ENCODE peak calls at places on chromosomes 2 and 18, in ten cellular contexts. One of them, this sample, is unnamed.

GRCh38 chr2:103788875-103789715 is 1027.3 kb downstream of the TMEM182 start:
- DNase-seq in naive thymus-derived CD8-positive, alpha-beta T cell: no peak
- DNase-seq in GM10248: no peak
- DNase-seq in anterior cingulate cortex: peak
- DNase-seq in HuH-7.5: no peak
- DNase-seq in sciatic nerve: peak
- DNase-seq in tibial artery: no peak
- DNase-seq in right lobe of liver: peak
- DNase-seq in activated CD8-positive, alpha-beta memory T cell treated with anti-CD3 and anti-CD28 coated beads for 48 hours: no peak
- DNase-seq in neural crest cell: no peak
- DNase-seq in this sample: no peak

GRCh38 chr2:97701186-97701585 is 12.2 kb upstream of the ZAP70 start:
- DNase-seq in neural crest cell: no peak
- DNase-seq in anterior cingulate cortex: no peak
- DNase-seq in right lobe of liver: no peak
- DNase-seq in sciatic nerve: no peak
- DNase-seq in HuH-7.5: no peak
- DNase-seq in GM10248: no peak
- DNase-seq in naive thymus-derived CD8-positive, alpha-beta T cell: no peak
- DNase-seq in activated CD8-positive, alpha-beta memory T cell treated with anti-CD3 and anti-CD28 coated beads for 48 hours: no peak
- DNase-seq in tibial artery: no peak
- DNase-seq in this sample: no peak

GRCh38 chr2:216450784-216451183 is 38.5 kb downstream of the SMARCAL1 start:
- DNase-seq in HuH-7.5: no peak
- DNase-seq in anterior cingulate cortex: no peak
- DNase-seq in tibial artery: no peak
- DNase-seq in neural crest cell: no peak
- DNase-seq in activated CD8-positive, alpha-beta memory T cell treated with anti-CD3 and anti-CD28 coated beads for 48 hours: no peak
- DNase-seq in right lobe of liver: no peak
- DNase-seq in sciatic nerve: no peak
- DNase-seq in GM10248: no peak
- DNase-seq in naive thymus-derived CD8-positive, alpha-beta T cell: no peak
- DNase-seq in this sample: no peak

GRCh38 chr18:8508320-8508719 is 100.9 kb upstream of the RAB12 start:
- DNase-seq in sciatic nerve: no peak
- DNase-seq in neural crest cell: no peak
- DNase-seq in GM10248: no peak
- DNase-seq in HuH-7.5: no peak
- DNase-seq in right lobe of liver: no peak
- DNase-seq in naive thymus-derived CD8-positive, alpha-beta T cell: no peak
- DNase-seq in activated CD8-positive, alpha-beta memory T cell treated with anti-CD3 and anti-CD28 coated beads for 48 hours: no peak
- DNase-seq in anterior cingulate cortex: no peak
- DNase-seq in tibial artery: no peak
- DNase-seq in this sample: no peak

GRCh38 chr18:55307505-55307904 is 280.5 kb downstream of the TCF4 start:
- DNase-seq in right lobe of liver: no peak
- DNase-seq in sciatic nerve: no peak
- DNase-seq in HuH-7.5: no peak
- DNase-seq in naive thymus-derived CD8-positive, alpha-beta T cell: no peak
- DNase-seq in anterior cingulate cortex: no peak
- DNase-seq in neural crest cell: no peak
- DNase-seq in activated CD8-positive, alpha-beta memory T cell treated with anti-CD3 and anti-CD28 coated beads for 48 hours: no peak
- DNase-seq in tibial artery: no peak
- DNase-seq in GM10248: no peak
- DNase-seq in this sample: no peak

GRCh38 chr2:220687231-220687843 is 884.8 kb downstream of the EPHA4 start:
- DNase-seq in anterior cingulate cortex: peak
- DNase-seq in tibial artery: peak
- DNase-seq in activated CD8-positive, alpha-beta memory T cell treated with anti-CD3 and anti-CD28 coated beads for 48 hours: peak
- DNase-seq in sciatic nerve: peak
- DNase-seq in naive thymus-derived CD8-positive, alpha-beta T cell: no peak
- DNase-seq in HuH-7.5: peak
- DNase-seq in neural crest cell: peak
- DNase-seq in GM10248: peak
- DNase-seq in right lobe of liver: peak
- DNase-seq in this sample: peak

GRCh38 chr2:238591732-238592131 is 165.0 kb downstream of the ASB1 start:
- DNase-seq in anterior cingulate cortex: no peak
- DNase-seq in activated CD8-positive, alpha-beta memory T cell treated with anti-CD3 and anti-CD28 coated beads for 48 hours: no peak
- DNase-seq in right lobe of liver: no peak
- DNase-seq in HuH-7.5: no peak
- DNase-seq in GM10248: no peak
- DNase-seq in tibial artery: no peak
- DNase-seq in neural crest cell: no peak
- DNase-seq in sciatic nerve: no peak
- DNase-seq in naive thymus-derived CD8-positive, alpha-beta T cell: no peak
- DNase-seq in this sample: no peak

GRCh38 chr2:58812766-58813344 is 571.7 kb upstream of the FANCL start:
- DNase-seq in HuH-7.5: no peak
- DNase-seq in right lobe of liver: no peak
- DNase-seq in sciatic nerve: no peak
- DNase-seq in activated CD8-positive, alpha-beta memory T cell treated with anti-CD3 and anti-CD28 coated beads for 48 hours: no peak
- DNase-seq in naive thymus-derived CD8-positive, alpha-beta T cell: no peak
- DNase-seq in anterior cingulate cortex: no peak
- DNase-seq in GM10248: no peak
- DNase-seq in tibial artery: no peak
- DNase-seq in neural crest cell: no peak
- DNase-seq in this sample: no peak

GRCh38 chr2:133418671-133419070 is 149.6 kb downstream of the NCKAP5 start:
- DNase-seq in GM10248: no peak
- DNase-seq in HuH-7.5: no peak
- DNase-seq in sciatic nerve: no peak
- DNase-seq in anterior cingulate cortex: no peak
- DNase-seq in activated CD8-positive, alpha-beta memory T cell treated with anti-CD3 and anti-CD28 coated beads for 48 hours: no peak
- DNase-seq in neural crest cell: no peak
- DNase-seq in naive thymus-derived CD8-positive, alpha-beta T cell: no peak
- DNase-seq in right lobe of liver: no peak
- DNase-seq in tibial artery: no peak
- DNase-seq in this sample: no peak

GRCh38 chr18:36314098-36314497 is 16.6 kb downstream of the FHOD3 start:
- DNase-seq in GM10248: no peak
- DNase-seq in activated CD8-positive, alpha-beta memory T cell treated with anti-CD3 and anti-CD28 coated beads for 48 hours: no peak
- DNase-seq in right lobe of liver: no peak
- DNase-seq in neural crest cell: no peak
- DNase-seq in naive thymus-derived CD8-positive, alpha-beta T cell: no peak
- DNase-seq in sciatic nerve: no peak
- DNase-seq in tibial artery: peak
- DNase-seq in anterior cingulate cortex: no peak
- DNase-seq in HuH-7.5: no peak
- DNase-seq in this sample: no peak

GRCh38 chr2:171811229-171811628 is 82.8 kb downstream of the SLC25A12 start:
- DNase-seq in right lobe of liver: no peak
- DNase-seq in tibial artery: no peak
- DNase-seq in GM10248: no peak
- DNase-seq in activated CD8-positive, alpha-beta memory T cell treated with anti-CD3 and anti-CD28 coated beads for 48 hours: no peak
- DNase-seq in naive thymus-derived CD8-positive, alpha-beta T cell: no peak
- DNase-seq in sciatic nerve: no peak
- DNase-seq in HuH-7.5: no peak
- DNase-seq in neural crest cell: no peak
- DNase-seq in anterior cingulate cortex: no peak
- DNase-seq in this sample: no peak

GRCh38 chr2:99337931-99338580 is 867 bp downstream of the EIF5B start:
- DNase-seq in anterior cingulate cortex: no peak
- DNase-seq in HuH-7.5: peak
- DNase-seq in GM10248: no peak
- DNase-seq in neural crest cell: no peak
- DNase-seq in tibial artery: no peak
- DNase-seq in sciatic nerve: no peak
- DNase-seq in activated CD8-positive, alpha-beta memory T cell treated with anti-CD3 and anti-CD28 coated beads for 48 hours: peak
- DNase-seq in right lobe of liver: no peak
- DNase-seq in naive thymus-derived CD8-positive, alpha-beta T cell: no peak
- DNase-seq in this sample: peak

GRCh38 chr18:67600181-67600631 is 83.7 kb upstream of the DSEL start:
- DNase-seq in GM10248: no peak
- DNase-seq in activated CD8-positive, alpha-beta memory T cell treated with anti-CD3 and anti-CD28 coated beads for 48 hours: no peak
- DNase-seq in neural crest cell: no peak
- DNase-seq in anterior cingulate cortex: no peak
- DNase-seq in HuH-7.5: no peak
- DNase-seq in right lobe of liver: peak
- DNase-seq in tibial artery: no peak
- DNase-seq in sciatic nerve: no peak
- DNase-seq in naive thymus-derived CD8-positive, alpha-beta T cell: no peak
- DNase-seq in this sample: no peak

GRCh38 chr2:113219889-113220641 is 46.3 kb downstream of the PSD4 start:
- DNase-seq in HuH-7.5: no peak
- DNase-seq in sciatic nerve: peak
- DNase-seq in GM10248: no peak
- DNase-seq in tibial artery: peak
- DNase-seq in anterior cingulate cortex: no peak
- DNase-seq in naive thymus-derived CD8-positive, alpha-beta T cell: no peak
- DNase-seq in activated CD8-positive, alpha-beta memory T cell treated with anti-CD3 and anti-CD28 coated beads for 48 hours: no peak
- DNase-seq in neural crest cell: no peak
- DNase-seq in right lobe of liver: peak
- DNase-seq in this sample: no peak

GRCh38 chr2:241577413-241578122 is 19.0 kb downstream of the BOK start:
- DNase-seq in neural crest cell: no peak
- DNase-seq in GM10248: no peak
- DNase-seq in anterior cingulate cortex: no peak
- DNase-seq in tibial artery: no peak
- DNase-seq in HuH-7.5: no peak
- DNase-seq in naive thymus-derived CD8-positive, alpha-beta T cell: no peak
- DNase-seq in right lobe of liver: no peak
- DNase-seq in activated CD8-positive, alpha-beta memory T cell treated with anti-CD3 and anti-CD28 coated beads for 48 hours: no peak
- DNase-seq in sciatic nerve: peak
- DNase-seq in this sample: no peak

GRCh38 chr18:77084757-77085035 is 47.9 kb downstream of the MBP start:
- DNase-seq in sciatic nerve: no peak
- DNase-seq in tibial artery: no peak
- DNase-seq in HuH-7.5: no peak
- DNase-seq in right lobe of liver: no peak
- DNase-seq in GM10248: no peak
- DNase-seq in anterior cingulate cortex: no peak
- DNase-seq in neural crest cell: no peak
- DNase-seq in activated CD8-positive, alpha-beta memory T cell treated with anti-CD3 and anti-CD28 coated beads for 48 hours: no peak
- DNase-seq in naive thymus-derived CD8-positive, alpha-beta T cell: no peak
- DNase-seq in this sample: no peak

GRCh38 chr2:237874585-237875161 is 15.2 kb downstream of the RAMP1 start:
- DNase-seq in HuH-7.5: no peak
- DNase-seq in GM10248: no peak
- DNase-seq in anterior cingulate cortex: no peak
- DNase-seq in right lobe of liver: no peak
- DNase-seq in naive thymus-derived CD8-positive, alpha-beta T cell: no peak
- DNase-seq in activated CD8-positive, alpha-beta memory T cell treated with anti-CD3 and anti-CD28 coated beads for 48 hours: no peak
- DNase-seq in sciatic nerve: no peak
- DNase-seq in neural crest cell: no peak
- DNase-seq in tibial artery: no peak
- DNase-seq in this sample: no peak

GRCh38 chr2:33782395-33783239 is 183.5 kb upstream of the FAM98A start:
- DNase-seq in naive thymus-derived CD8-positive, alpha-beta T cell: no peak
- DNase-seq in tibial artery: no peak
- DNase-seq in neural crest cell: no peak
- DNase-seq in HuH-7.5: no peak
- DNase-seq in activated CD8-positive, alpha-beta memory T cell treated with anti-CD3 and anti-CD28 coated beads for 48 hours: no peak
- DNase-seq in right lobe of liver: no peak
- DNase-seq in sciatic nerve: no peak
- DNase-seq in GM10248: no peak
- DNase-seq in anterior cingulate cortex: no peak
- DNase-seq in this sample: no peak

GRCh38 chr2:88235987-88236386 is 65.8 kb downstream of the THNSL2 start:
- DNase-seq in tibial artery: no peak
- DNase-seq in sciatic nerve: no peak
- DNase-seq in GM10248: no peak
- DNase-seq in neural crest cell: no peak
- DNase-seq in right lobe of liver: no peak
- DNase-seq in naive thymus-derived CD8-positive, alpha-beta T cell: no peak
- DNase-seq in activated CD8-positive, alpha-beta memory T cell treated with anti-CD3 and anti-CD28 coated beads for 48 hours: no peak
- DNase-seq in anterior cingulate cortex: no peak
- DNase-seq in HuH-7.5: no peak
- DNase-seq in this sample: no peak

GRCh38 chr2:127115471-127116199 is 8.7 kb upstream of the BIN1 start:
- DNase-seq in anterior cingulate cortex: no peak
- DNase-seq in GM10248: no peak
- DNase-seq in right lobe of liver: no peak
- DNase-seq in sciatic nerve: no peak
- DNase-seq in tibial artery: no peak
- DNase-seq in activated CD8-positive, alpha-beta memory T cell treated with anti-CD3 and anti-CD28 coated beads for 48 hours: no peak
- DNase-seq in naive thymus-derived CD8-positive, alpha-beta T cell: no peak
- DNase-seq in HuH-7.5: peak
- DNase-seq in neural crest cell: no peak
- DNase-seq in this sample: no peak

GRCh38 chr18:76444436-76445105 is 50.5 kb downstream of the ZNF516 start:
- DNase-seq in activated CD8-positive, alpha-beta memory T cell treated with anti-CD3 and anti-CD28 coated beads for 48 hours: no peak
- DNase-seq in anterior cingulate cortex: no peak
- DNase-seq in HuH-7.5: no peak
- DNase-seq in sciatic nerve: no peak
- DNase-seq in naive thymus-derived CD8-positive, alpha-beta T cell: no peak
- DNase-seq in neural crest cell: no peak
- DNase-seq in tibial artery: no peak
- DNase-seq in right lobe of liver: no peak
- DNase-seq in GM10248: no peak
- DNase-seq in this sample: no peak

GRCh38 chr2:48725696-48726494 is 29.6 kb downstream of the LHCGR start:
- DNase-seq in GM10248: no peak
- DNase-seq in activated CD8-positive, alpha-beta memory T cell treated with anti-CD3 and anti-CD28 coated beads for 48 hours: no peak
- DNase-seq in anterior cingulate cortex: peak
- DNase-seq in naive thymus-derived CD8-positive, alpha-beta T cell: no peak
- DNase-seq in right lobe of liver: no peak
- DNase-seq in sciatic nerve: no peak
- DNase-seq in tibial artery: no peak
- DNase-seq in neural crest cell: no peak
- DNase-seq in HuH-7.5: no peak
- DNase-seq in this sample: no peak

GRCh38 chr18:44996261-44996660 is 315.6 kb downstream of the SETBP1 start:
- DNase-seq in activated CD8-positive, alpha-beta memory T cell treated with anti-CD3 and anti-CD28 coated beads for 48 hours: no peak
- DNase-seq in GM10248: peak
- DNase-seq in HuH-7.5: no peak
- DNase-seq in sciatic nerve: no peak
- DNase-seq in anterior cingulate cortex: no peak
- DNase-seq in right lobe of liver: no peak
- DNase-seq in naive thymus-derived CD8-positive, alpha-beta T cell: no peak
- DNase-seq in tibial artery: no peak
- DNase-seq in neural crest cell: no peak
- DNase-seq in this sample: no peak

GRCh38 chr2:152861349-152861942 is 143.0 kb downstream of the ARL6IP6 start:
- DNase-seq in HuH-7.5: peak
- DNase-seq in right lobe of liver: peak
- DNase-seq in tibial artery: no peak
- DNase-seq in activated CD8-positive, alpha-beta memory T cell treated with anti-CD3 and anti-CD28 coated beads for 48 hours: peak
- DNase-seq in GM10248: peak
- DNase-seq in sciatic nerve: no peak
- DNase-seq in naive thymus-derived CD8-positive, alpha-beta T cell: no peak
- DNase-seq in anterior cingulate cortex: no peak
- DNase-seq in neural crest cell: peak
- DNase-seq in this sample: no peak

GRCh38 chr2:31711737-31712136 is 131.0 kb upstream of the SRD5A2 start:
- DNase-seq in sciatic nerve: no peak
- DNase-seq in right lobe of liver: no peak
- DNase-seq in anterior cingulate cortex: no peak
- DNase-seq in naive thymus-derived CD8-positive, alpha-beta T cell: no peak
- DNase-seq in tibial artery: no peak
- DNase-seq in GM10248: no peak
- DNase-seq in neural crest cell: no peak
- DNase-seq in HuH-7.5: no peak
- DNase-seq in activated CD8-positive, alpha-beta memory T cell treated with anti-CD3 and anti-CD28 coated beads for 48 hours: no peak
- DNase-seq in this sample: no peak

GRCh38 chr2:134583462-134583861 is 135.3 kb downstream of the TMEM163 start:
- DNase-seq in HuH-7.5: no peak
- DNase-seq in right lobe of liver: no peak
- DNase-seq in activated CD8-positive, alpha-beta memory T cell treated with anti-CD3 and anti-CD28 coated beads for 48 hours: no peak
- DNase-seq in sciatic nerve: no peak
- DNase-seq in naive thymus-derived CD8-positive, alpha-beta T cell: no peak
- DNase-seq in GM10248: no peak
- DNase-seq in tibial artery: no peak
- DNase-seq in neural crest cell: no peak
- DNase-seq in anterior cingulate cortex: no peak
- DNase-seq in this sample: no peak

GRCh38 chr2:230671117-230671516 is 41.5 kb upstream of the CAB39 start:
- DNase-seq in sciatic nerve: no peak
- DNase-seq in GM10248: no peak
- DNase-seq in right lobe of liver: no peak
- DNase-seq in anterior cingulate cortex: no peak
- DNase-seq in activated CD8-positive, alpha-beta memory T cell treated with anti-CD3 and anti-CD28 coated beads for 48 hours: no peak
- DNase-seq in naive thymus-derived CD8-positive, alpha-beta T cell: no peak
- DNase-seq in HuH-7.5: no peak
- DNase-seq in neural crest cell: no peak
- DNase-seq in tibial artery: no peak
- DNase-seq in this sample: no peak

GRCh38 chr2:221518201-221518936 is 53.7 kb downstream of the EPHA4 start:
- DNase-seq in activated CD8-positive, alpha-beta memory T cell treated with anti-CD3 and anti-CD28 coated beads for 48 hours: no peak
- DNase-seq in HuH-7.5: no peak
- DNase-seq in sciatic nerve: no peak
- DNase-seq in neural crest cell: no peak
- DNase-seq in anterior cingulate cortex: no peak
- DNase-seq in GM10248: no peak
- DNase-seq in naive thymus-derived CD8-positive, alpha-beta T cell: no peak
- DNase-seq in right lobe of liver: no peak
- DNase-seq in tibial artery: no peak
- DNase-seq in this sample: no peak

This sample was measured in HS-27A.